ENCODE peak calls at places on chromosomes 11 and 22, in eight cellular contexts. One of them, this sample, is unnamed.

GRCh38 chr11:11555228-11555627 is 66.6 kb downstream of the GALNT18 start:
- DNase-seq in lung microvascular endothelial cell: no peak
- DNase-seq in foreskin fibroblast: no peak
- DNase-seq in sigmoid colon: peak; percentile 87
- DNase-seq in HepG2: no peak
- DNase-seq in stimulated activated CD4-positive, alpha-beta T cell treated with anti-CD3 and anti-CD28 coated beads, Interleukin-15, amount 100 ng/mL, for 24 hours: no peak
- DNase-seq in neuronal stem cell: no peak
- DNase-seq in RWPE1: no peak
- DNase-seq in this sample: peak; percentile 47

GRCh38 chr22:19012308-19012990 is 76.4 kb upstream of the PRODH start:
- DNase-seq in lung microvascular endothelial cell: no peak
- DNase-seq in foreskin fibroblast: no peak
- DNase-seq in sigmoid colon: no peak
- DNase-seq in HepG2: no peak
- DNase-seq in stimulated activated CD4-positive, alpha-beta T cell treated with anti-CD3 and anti-CD28 coated beads, Interleukin-15, amount 100 ng/mL, for 24 hours: no peak
- DNase-seq in neuronal stem cell: no peak
- DNase-seq in RWPE1: no peak
- DNase-seq in this sample: no peak

GRCh38 chr11:132777067-132777975 is 755.0 kb downstream of the OPCML start:
- DNase-seq in lung microvascular endothelial cell: no peak
- DNase-seq in foreskin fibroblast: no peak
- DNase-seq in sigmoid colon: no peak
- DNase-seq in HepG2: no peak
- DNase-seq in stimulated activated CD4-positive, alpha-beta T cell treated with anti-CD3 and anti-CD28 coated beads, Interleukin-15, amount 100 ng/mL, for 24 hours: no peak
- DNase-seq in neuronal stem cell: no peak
- DNase-seq in RWPE1: no peak
- DNase-seq in this sample: no peak

GRCh38 chr11:108035690-108036089 is 27.0 kb downstream of the CUL5 start:
- DNase-seq in lung microvascular endothelial cell: no peak
- DNase-seq in foreskin fibroblast: no peak
- DNase-seq in sigmoid colon: no peak
- DNase-seq in HepG2: no peak
- DNase-seq in stimulated activated CD4-positive, alpha-beta T cell treated with anti-CD3 and anti-CD28 coated beads, Interleukin-15, amount 100 ng/mL, for 24 hours: no peak
- DNase-seq in neuronal stem cell: no peak
- DNase-seq in RWPE1: no peak
- DNase-seq in this sample: no peak

GRCh38 chr22:19882446-19883381 is 28.0 kb upstream of the GNB1L start:
- DNase-seq in lung microvascular endothelial cell: no peak
- DNase-seq in foreskin fibroblast: no peak
- DNase-seq in sigmoid colon: peak; percentile 51
- DNase-seq in HepG2: no peak
- DNase-seq in stimulated activated CD4-positive, alpha-beta T cell treated with anti-CD3 and anti-CD28 coated beads, Interleukin-15, amount 100 ng/mL, for 24 hours: no peak
- DNase-seq in neuronal stem cell: no peak
- DNase-seq in RWPE1: no peak
- DNase-seq in this sample: no peak

GRCh38 chr11:128470081-128470480 is 117.3 kb downstream of the ETS1 start:
- DNase-seq in lung microvascular endothelial cell: no peak
- DNase-seq in foreskin fibroblast: no peak
- DNase-seq in sigmoid colon: no peak
- DNase-seq in HepG2: no peak
- DNase-seq in stimulated activated CD4-positive, alpha-beta T cell treated with anti-CD3 and anti-CD28 coated beads, Interleukin-15, amount 100 ng/mL, for 24 hours: peak; percentile 60
- DNase-seq in neuronal stem cell: no peak
- DNase-seq in RWPE1: no peak
- DNase-seq in this sample: no peak

GRCh38 chr11:65870307-65870658 is 2.3 kb downstream of the EFEMP2 start:
- DNase-seq in lung microvascular endothelial cell: no peak
- DNase-seq in foreskin fibroblast: no peak
- DNase-seq in sigmoid colon: no peak
- DNase-seq in HepG2: no peak
- DNase-seq in stimulated activated CD4-positive, alpha-beta T cell treated with anti-CD3 and anti-CD28 coated beads, Interleukin-15, amount 100 ng/mL, for 24 hours: no peak
- DNase-seq in neuronal stem cell: no peak
- DNase-seq in RWPE1: no peak
- DNase-seq in this sample: no peak

GRCh38 chr11:3641701-3642070 is at the start of gene ART5:
- DNase-seq in lung microvascular endothelial cell: no peak
- DNase-seq in foreskin fibroblast: no peak
- DNase-seq in sigmoid colon: no peak
- DNase-seq in HepG2: no peak
- DNase-seq in stimulated activated CD4-positive, alpha-beta T cell treated with anti-CD3 and anti-CD28 coated beads, Interleukin-15, amount 100 ng/mL, for 24 hours: no peak
- DNase-seq in neuronal stem cell: no peak
- DNase-seq in RWPE1: no peak
- DNase-seq in this sample: no peak

GRCh38 chr11:65558785-65559509 is 788 bp upstream of the LTBP3 start:
- DNase-seq in lung microvascular endothelial cell: peak; percentile 35
- DNase-seq in foreskin fibroblast: peak; percentile 62
- DNase-seq in sigmoid colon: peak; percentile 91
- DNase-seq in HepG2: no peak
- DNase-seq in stimulated activated CD4-positive, alpha-beta T cell treated with anti-CD3 and anti-CD28 coated beads, Interleukin-15, amount 100 ng/mL, for 24 hours: no peak
- DNase-seq in neuronal stem cell: no peak
- DNase-seq in RWPE1: no peak
- DNase-seq in this sample: no peak

GRCh38 chr11:111230122-111230465 is 15.4 kb upstream of the POU2AF2 start:
- DNase-seq in lung microvascular endothelial cell: no peak
- DNase-seq in foreskin fibroblast: no peak
- DNase-seq in sigmoid colon: no peak
- DNase-seq in HepG2: no peak
- DNase-seq in stimulated activated CD4-positive, alpha-beta T cell treated with anti-CD3 and anti-CD28 coated beads, Interleukin-15, amount 100 ng/mL, for 24 hours: no peak
- DNase-seq in neuronal stem cell: no peak
- DNase-seq in RWPE1: no peak
- DNase-seq in this sample: no peak

GRCh38 chr11:67356867-67357561 is 3.7 kb upstream of the POLD4 start:
- DNase-seq in lung microvascular endothelial cell: peak; percentile 81
- DNase-seq in foreskin fibroblast: peak; percentile 90
- DNase-seq in sigmoid colon: peak; percentile 84
- DNase-seq in HepG2: peak; percentile 76
- DNase-seq in stimulated activated CD4-positive, alpha-beta T cell treated with anti-CD3 and anti-CD28 coated beads, Interleukin-15, amount 100 ng/mL, for 24 hours: peak; percentile 72
- DNase-seq in neuronal stem cell: peak; percentile 77
- DNase-seq in RWPE1: peak; percentile 76
- DNase-seq in this sample: peak; percentile 81

GRCh38 chr22:46553189-46553588 is 15.8 kb upstream of the CELSR1 start:
- DNase-seq in lung microvascular endothelial cell: no peak
- DNase-seq in foreskin fibroblast: no peak
- DNase-seq in sigmoid colon: no peak
- DNase-seq in HepG2: no peak
- DNase-seq in stimulated activated CD4-positive, alpha-beta T cell treated with anti-CD3 and anti-CD28 coated beads, Interleukin-15, amount 100 ng/mL, for 24 hours: no peak
- DNase-seq in neuronal stem cell: no peak
- DNase-seq in RWPE1: no peak
- DNase-seq in this sample: no peak

GRCh38 chr11:119318240-119319135 is 1.6 kb upstream of the MCAM start:
- DNase-seq in lung microvascular endothelial cell: peak; percentile 80
- DNase-seq in foreskin fibroblast: no peak
- DNase-seq in sigmoid colon: peak; percentile 87
- DNase-seq in HepG2: peak; percentile 52
- DNase-seq in stimulated activated CD4-positive, alpha-beta T cell treated with anti-CD3 and anti-CD28 coated beads, Interleukin-15, amount 100 ng/mL, for 24 hours: no peak
- DNase-seq in neuronal stem cell: no peak
- DNase-seq in RWPE1: peak; percentile 78
- DNase-seq in this sample: peak; percentile 71

GRCh38 chr11:57792060-57792541 is 30.5 kb downstream of the CTNND1 start:
- DNase-seq in lung microvascular endothelial cell: peak; percentile 85
- DNase-seq in foreskin fibroblast: no peak
- DNase-seq in sigmoid colon: peak; percentile 80
- DNase-seq in HepG2: no peak
- DNase-seq in stimulated activated CD4-positive, alpha-beta T cell treated with anti-CD3 and anti-CD28 coated beads, Interleukin-15, amount 100 ng/mL, for 24 hours: peak; percentile 82
- DNase-seq in neuronal stem cell: no peak
- DNase-seq in RWPE1: no peak
- DNase-seq in this sample: peak; percentile 79

GRCh38 chr11:16293204-16293681 is 63.1 kb downstream of the SOX6 start:
- DNase-seq in lung microvascular endothelial cell: no peak
- DNase-seq in foreskin fibroblast: peak; percentile 11
- DNase-seq in sigmoid colon: no peak
- DNase-seq in HepG2: no peak
- DNase-seq in stimulated activated CD4-positive, alpha-beta T cell treated with anti-CD3 and anti-CD28 coated beads, Interleukin-15, amount 100 ng/mL, for 24 hours: no peak
- DNase-seq in neuronal stem cell: no peak
- DNase-seq in RWPE1: no peak
- DNase-seq in this sample: no peak

GRCh38 chr11:72012897-72013721 is 14.4 kb downstream of the IL18BP start:
- DNase-seq in lung microvascular endothelial cell: peak; percentile 1
- DNase-seq in foreskin fibroblast: no peak
- DNase-seq in sigmoid colon: peak; percentile 89
- DNase-seq in HepG2: no peak
- DNase-seq in stimulated activated CD4-positive, alpha-beta T cell treated with anti-CD3 and anti-CD28 coated beads, Interleukin-15, amount 100 ng/mL, for 24 hours: no peak
- DNase-seq in neuronal stem cell: no peak
- DNase-seq in RWPE1: peak; percentile 37
- DNase-seq in this sample: no peak

GRCh38 chr22:23012081-23012622 is 58.2 kb upstream of the GNAZ start:
- DNase-seq in lung microvascular endothelial cell: no peak
- DNase-seq in foreskin fibroblast: no peak
- DNase-seq in sigmoid colon: no peak
- DNase-seq in HepG2: no peak
- DNase-seq in stimulated activated CD4-positive, alpha-beta T cell treated with anti-CD3 and anti-CD28 coated beads, Interleukin-15, amount 100 ng/mL, for 24 hours: peak; percentile 66
- DNase-seq in neuronal stem cell: no peak
- DNase-seq in RWPE1: no peak
- DNase-seq in this sample: no peak

GRCh38 chr11:17019231-17019630 is 5.0 kb upstream of the PLEKHA7 start:
- DNase-seq in lung microvascular endothelial cell: no peak
- DNase-seq in foreskin fibroblast: no peak
- DNase-seq in sigmoid colon: no peak
- DNase-seq in HepG2: no peak
- DNase-seq in stimulated activated CD4-positive, alpha-beta T cell treated with anti-CD3 and anti-CD28 coated beads, Interleukin-15, amount 100 ng/mL, for 24 hours: no peak
- DNase-seq in neuronal stem cell: no peak
- DNase-seq in RWPE1: no peak
- DNase-seq in this sample: no peak

This sample was measured in RCC 7860.